ENCODE peak calls at places on chromosomes 3 and 15, in ten cellular contexts. F is ovary, W is MM.1S, L is suprapubic skin, X is aorta, U is Peyer's patch, A is body of pancreas, C is mammary epithelial cell, H is spleen, O is psoas muscle. R is an unnamed sample.
A peak's percentile ranks its signal among the peaks of the same experiment; 100 is the strongest.

GRCh38 chr3:188021502-188022040 is 132.4 kb upstream of the LPP start:
- DNase-seq in C (peak; percentile 17), U (no peak), X (no peak), L (no peak), H (no peak), O (no peak), A (no peak), W (no peak), F (no peak), R (no peak)

GRCh38 chr15:75648156-75649000 is 666 bp downstream of the SNX33 start:
- DNase-seq in C (peak; percentile 38), O (peak; percentile 78), U (no peak), X (peak; percentile 62), L (no peak), A (peak; percentile 61), W (no peak), H (no peak), F (peak; percentile 80), R (no peak)

GRCh38 chr15:44035781-44036699 is 159.0 kb downstream of the FRMD5 start:
- DNase-seq in W (no peak), O (no peak), H (no peak), F (no peak), C (peak; percentile 15), L (no peak), X (no peak), U (no peak), A (no peak), R (no peak)

GRCh38 chr3:186492594-186492993 is 51.6 kb downstream of the CRYGS start:
- DNase-seq in L (no peak), W (no peak), U (no peak), C (no peak), O (no peak), H (no peak), X (no peak), A (peak; percentile 51), F (no peak), R (no peak)

GRCh38 chr3:181252626-181253025 is 263.1 kb upstream of the DNAJC19 start:
- DNase-seq in W (no peak), A (no peak), X (no peak), O (no peak), H (no peak), U (no peak), L (no peak), C (no peak), F (no peak), R (no peak)

GRCh38 chr15:40358492-40359353 is 704 bp downstream of the DISP2 start:
- DNase-seq in L (no peak), C (no peak), F (no peak), A (peak; percentile 25), H (peak; percentile 89), U (peak; percentile 61), O (peak; percentile 59), W (peak; percentile 31), X (no peak), R (no peak)

GRCh38 chr3:80733522-80734176 is 965.9 kb upstream of the ROBO1 start:
- DNase-seq in A (peak; percentile 62), L (no peak), C (peak; percentile 6), O (no peak), H (no peak), W (no peak), U (peak; percentile 76), F (no peak), X (no peak), R (peak; percentile 18)

GRCh38 chr3:196207833-196208607 is 3.2 kb downstream of the ZDHHC19 start:
- DNase-seq in U (peak; percentile 78), W (no peak), H (peak; percentile 93), C (peak; percentile 30), A (peak; percentile 58), O (peak; percentile 69), X (peak; percentile 68), L (no peak), F (peak; percentile 82), R (no peak)

GRCh38 chr15:38684461-38685000 is 119.9 kb upstream of the RASGRP1 start:
- DNase-seq in C (no peak), A (no peak), U (no peak), L (no peak), O (no peak), F (no peak), X (no peak), H (no peak), W (no peak), R (no peak)

GRCh38 chr15:38685686-38686339 is 121.2 kb upstream of the RASGRP1 start:
- DNase-seq in C (no peak), H (no peak), F (no peak), X (no peak), O (no peak), A (no peak), U (no peak), L (no peak), W (no peak), R (no peak)

GRCh38 chr15:38682861-38683260 is 118.2 kb upstream of the RASGRP1 start:
- DNase-seq in U (no peak), H (no peak), L (no peak), C (no peak), O (no peak), X (no peak), F (no peak), A (no peak), W (no peak), R (no peak)

GRCh38 chr15:38682363-38682762 is 117.7 kb upstream of the RASGRP1 start:
- DNase-seq in U (no peak), A (no peak), X (no peak), F (no peak), C (no peak), W (no peak), L (no peak), H (no peak), O (no peak), R (no peak)

DNA sequence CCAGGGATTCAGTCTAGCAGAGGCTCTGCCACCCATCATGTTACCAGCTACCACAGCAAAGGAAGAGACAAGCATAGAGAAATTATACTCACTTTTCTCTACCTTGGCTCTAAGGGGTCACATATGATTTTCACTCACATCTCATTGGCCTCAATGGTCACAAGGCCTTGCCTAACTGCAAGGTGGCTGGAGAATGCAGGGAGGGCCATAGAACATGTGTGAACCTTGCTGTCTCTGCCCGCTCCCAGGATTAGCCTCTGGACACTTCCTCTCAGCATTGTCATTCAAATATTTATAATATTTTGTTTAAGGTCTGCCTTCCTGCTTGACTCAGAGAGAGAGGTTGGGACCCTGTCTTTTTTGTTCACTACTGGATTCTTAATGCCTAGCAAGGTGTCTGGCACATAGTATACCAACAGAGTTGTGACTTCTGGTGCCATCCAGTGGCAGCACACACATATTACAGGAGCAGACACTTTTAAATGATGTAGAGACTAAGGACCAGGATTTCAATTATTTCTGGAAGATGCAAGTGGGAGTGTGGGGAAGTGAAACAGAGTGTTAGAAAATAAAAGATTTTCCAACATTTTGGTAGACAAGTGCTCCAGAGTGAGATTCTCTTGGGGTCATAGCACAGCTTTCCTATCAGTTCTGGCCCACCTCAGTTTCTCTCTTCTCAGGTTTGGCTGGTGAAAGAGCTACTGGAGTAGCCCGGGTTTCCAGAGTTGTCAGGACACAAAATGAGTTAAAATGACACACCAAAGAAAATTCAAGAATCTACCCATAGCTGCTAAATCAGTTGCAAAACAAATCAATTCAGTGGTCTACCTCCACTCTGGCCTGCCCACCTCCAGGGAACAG is 119.0 kb upstream of the RASGRP1 start:
- DNase-seq in W (peak; percentile 69), U (peak; percentile 88), X (peak; percentile 65), A (peak; percentile 75), F (no peak), O (no peak), L (no peak), H (no peak), C (peak; percentile 32), R (no peak)
- H3K27ac ChIP-seq in W (no peak overlapping the region), U (no peak overlapping the region), X (no peak overlapping the region), A (no peak overlapping the region), F (no peak overlapping the region), O (no peak overlapping the region), L (no peak overlapping the region), H (peak overlapping the region; percentile 45), C (no peak overlapping the region), R (no peak overlapping the region)

GRCh38 chr15:101170568-101171350 is 81.1 kb downstream of the CHSY1 start:
- DNase-seq in X (peak; percentile 81), O (peak; percentile 74), U (peak; percentile 43), L (peak; percentile 79), C (peak; percentile 75), W (no peak), A (no peak), H (no peak), F (no peak), R (peak; percentile 33)

GRCh38 chr15:101168463-101168824 is 83.4 kb downstream of the CHSY1 start:
- DNase-seq in W (no peak), C (no peak), A (peak; percentile 62), F (no peak), U (no peak), L (no peak), X (peak; percentile 90), O (peak; percentile 72), H (peak; percentile 87), R (no peak)

GRCh38 chr15:101168898-101169297 is 83.0 kb downstream of the CHSY1 start:
- DNase-seq in X (no peak), C (no peak), A (no peak), U (peak; percentile 26), L (no peak), F (no peak), H (peak; percentile 42), O (no peak), W (no peak), R (no peak)

GRCh38 chr15:101167791-101168462 is 83.9 kb downstream of the CHSY1 start:
- DNase-seq in C (peak; percentile 87), W (no peak), O (peak; percentile 83), U (peak; percentile 57), F (no peak), A (peak; percentile 29), H (peak; percentile 90), L (peak; percentile 82), X (peak; percentile 94), R (peak; percentile 64)

DNA sequence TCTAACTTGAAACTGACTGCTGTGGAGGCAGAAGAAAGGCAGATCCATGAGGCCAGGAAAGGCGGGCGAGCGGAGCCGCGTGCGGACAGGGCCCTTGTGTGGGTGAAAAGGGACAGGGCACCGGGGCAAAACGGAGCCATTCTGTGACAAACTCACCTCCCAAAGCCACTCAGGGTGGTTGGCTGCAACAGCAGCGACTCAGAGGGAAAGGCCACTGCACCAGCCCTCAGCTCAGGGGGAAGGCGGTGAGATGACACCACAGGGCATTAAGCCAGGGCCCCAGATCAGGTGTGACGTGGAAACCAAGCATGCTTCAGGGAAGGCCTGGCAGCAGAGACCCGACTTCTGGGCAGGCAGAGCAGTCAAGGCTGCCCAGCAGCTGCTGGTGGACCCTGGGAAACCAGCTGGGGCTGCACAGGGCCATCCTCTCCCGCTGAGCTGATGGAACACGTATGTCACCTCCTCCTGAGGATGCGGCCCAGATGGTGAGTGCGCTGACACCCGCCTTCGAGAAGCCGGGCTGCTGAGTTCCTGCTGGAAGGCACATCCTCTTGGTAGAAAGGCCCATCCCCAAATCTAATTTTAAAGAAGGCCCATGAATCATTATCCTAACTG is 82.3 kb downstream of the CHSY1 start:
- DNase-seq in X (peak; percentile 50), F (no peak), W (no peak), C (no peak), U (peak; percentile 43), L (peak; percentile 66), A (no peak), O (peak; percentile 78), H (peak; percentile 71), R (no peak)
- H3K27ac ChIP-seq in X (peak overlapping the region; percentile 86), F (no peak overlapping the region), W (no peak overlapping the region), C (no peak overlapping the region), U (peak overlapping the region; percentile 80), L (peak overlapping the region; percentile 20), A (no peak overlapping the region), O (peak overlapping the region; percentile 71), H (peak overlapping the region; percentile 89), R (peak overlapping the region; percentile 94)

DNA sequence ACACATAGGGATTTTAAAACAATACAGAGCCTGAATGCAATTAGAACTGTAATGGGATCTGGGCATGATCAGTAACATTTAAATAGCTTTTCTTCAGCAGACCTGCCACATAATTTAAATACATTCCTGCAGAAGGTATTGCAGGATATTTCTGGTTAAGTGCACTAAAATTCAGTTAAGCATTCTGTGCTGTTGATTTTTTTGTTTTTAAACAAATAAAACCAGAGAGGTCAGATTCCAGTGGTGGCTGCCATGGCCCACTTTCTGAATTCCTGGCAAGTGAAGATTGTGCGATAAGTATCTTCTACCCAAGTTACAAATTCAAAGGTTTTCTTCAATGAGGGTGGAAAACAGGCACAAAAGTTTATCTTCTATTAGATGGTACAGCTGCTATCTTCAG is 98.7 kb downstream of the RAP2B start:
- DNase-seq in C (no peak), U (no peak), W (no peak), L (no peak), X (no peak), O (no peak), A (no peak), F (no peak), H (no peak), R (no peak)
- H3K27ac ChIP-seq in C (no peak overlapping the region), U (no peak overlapping the region), W (no peak overlapping the region), L (no peak overlapping the region), X (no peak overlapping the region), O (no peak overlapping the region), A (no peak overlapping the region), F (no peak overlapping the region), H (no peak overlapping the region), R (no peak overlapping the region)

DNA sequence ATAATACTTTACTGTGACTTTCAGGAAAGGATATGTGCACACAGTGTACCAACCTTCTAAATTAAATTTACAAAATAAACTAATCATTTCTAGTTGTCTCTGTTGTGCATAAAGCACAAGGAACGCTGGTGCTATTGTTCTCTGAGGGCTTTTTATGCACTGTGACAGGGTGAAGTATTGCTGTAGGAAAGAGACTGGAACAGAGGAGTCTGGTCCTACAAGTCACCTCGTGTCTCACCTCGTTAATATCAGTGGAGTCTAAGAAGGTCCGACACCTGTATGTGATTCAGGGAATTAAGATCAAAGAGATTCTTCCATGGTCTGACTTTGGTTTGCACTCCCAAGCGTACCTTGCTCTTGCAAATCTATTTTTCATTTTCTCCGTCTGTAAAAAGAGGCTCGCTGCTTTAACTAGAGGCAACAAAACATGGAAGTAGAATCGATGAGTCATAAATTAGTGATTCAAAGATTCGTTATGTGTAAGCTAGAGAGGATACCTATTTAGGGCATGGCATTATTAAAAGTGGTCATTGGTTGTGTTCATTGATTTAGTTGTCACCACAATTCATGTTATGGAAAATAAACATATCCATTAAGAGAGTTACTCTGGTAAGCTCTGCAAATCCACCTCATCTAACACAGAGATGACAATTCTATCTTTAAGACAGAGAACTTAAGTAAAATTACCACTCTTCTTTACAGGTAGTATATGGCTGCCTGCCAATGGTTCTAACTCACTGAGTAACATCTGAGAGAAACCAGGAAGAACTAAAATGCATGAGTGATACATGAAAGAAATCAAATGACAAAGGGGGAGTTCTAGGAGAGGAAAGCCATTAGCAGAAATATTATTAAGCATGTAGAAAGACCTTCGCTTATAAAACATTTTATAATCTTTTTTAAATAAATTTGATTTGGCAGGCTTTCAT is 219.4 kb upstream of the GBE1 start:
- DNase-seq in X (no peak), F (no peak), C (peak; percentile 46), O (no peak), W (no peak), U (no peak), H (no peak), L (no peak), A (no peak), R (peak; percentile 40)
- H3K27ac ChIP-seq in X (no peak overlapping the region), F (no peak overlapping the region), C (no peak overlapping the region), O (no peak overlapping the region), W (no peak overlapping the region), U (no peak overlapping the region), H (no peak overlapping the region), L (no peak overlapping the region), A (no peak overlapping the region), R (peak overlapping the region; percentile 48)